ENCODE peak calls at places on chromosomes 1 and 21, in four cellular contexts. P is K562, I is NCI-H146, B is breast epithelium. J is an unnamed sample.
A peak's percentile ranks its signal among the peaks of the same experiment; 100 is the strongest.

GRCh38 chr1:37890378-37891014 is 31.1 kb upstream of the MTF1 start:
- DNase-seq in P (peak; percentile 58), B (no peak), I (peak; percentile 34), J (peak; percentile 62)

GRCh38 chr21:39083377-39084008 is 99.8 kb downstream of the PSMG1 start:
- DNase-seq in B (no peak), P (no peak), I (no peak), J (no peak)

GRCh38 chr1:35340519-35340918 is 72.0 kb downstream of the ZMYM4 start:
- DNase-seq in B (no peak), I (no peak), P (no peak), J (no peak)

GRCh38 chr1:219324629-219325367 is 151.1 kb downstream of the LYPLAL1 start:
- DNase-seq in B (no peak), P (no peak), I (no peak), J (no peak)

GRCh38 chr1:112808861-112809684 is 93.9 kb upstream of the PPM1J start:
- DNase-seq in B (peak; percentile 56), I (peak; percentile 50), P (peak; percentile 79), J (peak; percentile 53)

GRCh38 chr1:15952317-15953258 is 23.3 kb downstream of the ZBTB17 start:
- DNase-seq in B (no peak), I (no peak), P (peak; percentile 78), J (peak; percentile 83)

GRCh38 chr1:6029351-6029750 is 16.3 kb upstream of the KCNAB2 start:
- DNase-seq in B (no peak), I (no peak), P (no peak), J (no peak)

GRCh38 chr1:187744665-187745064 is 915.9 kb downstream of the PLA2G4A start:
- DNase-seq in P (no peak), I (no peak), B (no peak), J (no peak)

GRCh38 chr1:167148388-167148787 is 54.5 kb downstream of the STYXL2 start:
- DNase-seq in P (no peak), B (no peak), I (no peak), J (no peak)

GRCh38 chr1:231738554-231738953 is 112.0 kb downstream of the DISC1 start:
- DNase-seq in B (no peak), I (no peak), P (no peak), J (no peak)

GRCh38 chr1:17066530-17067426 is 12.9 kb upstream of the SDHB start:
- DNase-seq in P (no peak), B (no peak), I (no peak), J (no peak)

GRCh38 chr1:71621785-71622184 is 541.0 kb upstream of the ZRANB2 start:
- DNase-seq in B (no peak), I (peak; percentile 40), P (no peak), J (no peak)

GRCh38 chr1:2373551-2374259 is 17.6 kb downstream of the MORN1 start:
- DNase-seq in I (no peak), B (no peak), P (no peak), J (no peak)

GRCh38 chr1:44327679-44328491 is 27.2 kb downstream of the ERI3 start:
- DNase-seq in B (peak; percentile 91), I (peak; percentile 89), P (peak; percentile 27), J (peak; percentile 46)

GRCh38 chr1:160056648-160057169 is 13.3 kb downstream of the KCNJ10 start:
- DNase-seq in I (no peak), P (no peak), B (no peak), J (no peak)

GRCh38 chr1:40582121-40582520 is 50.7 kb downstream of the ZNF684 start:
- DNase-seq in B (no peak), P (no peak), I (no peak), J (no peak)

GRCh38 chr1:159746676-159747075 is 32.3 kb upstream of the CRP start:
- DNase-seq in I (no peak), P (no peak), B (no peak), J (no peak)

GRCh38 chr1:217135987-217136894 is 413.0 kb upstream of the ESRRG start:
- DNase-seq in P (no peak), B (no peak), I (peak; percentile 27), J (no peak)

GRCh38 chr21:32592929-32593502 is 7.7 kb upstream of the TCP10L start:
- DNase-seq in P (no peak), I (no peak), B (no peak), J (no peak)

GRCh38 chr1:214665606-214666110 is 62.7 kb downstream of the CENPF start:
- DNase-seq in B (no peak), I (no peak), P (no peak), J (no peak)

GRCh38 chr1:226579781-226580323 is 31.3 kb downstream of the STUM start:
- DNase-seq in B (no peak), P (no peak), I (no peak), J (peak; percentile 30)

J was measured in erythroblast.